ENCODE peak calls at places on chromosomes 1 and 21, in nine cellular contexts. G, R, B, V, Q, T, E, N and O are unnamed samples.

GRCh38 chr1:1359668-1360468 is 1.5 kb upstream of the MXRA8 start:
- DNase-seq in G (no peak), R (peak), B (peak), V (no peak), Q (peak), T (no peak), E (peak), N (peak), O (no peak)

GRCh38 chr1:30757196-30757949 is at the start of gene LAPTM5:
- DNase-seq in G (peak), R (no peak), B (peak), V (peak), Q (peak), T (peak), E (no peak), N (peak), O (no peak)

GRCh38 chr1:24923485-24924113 is 6.5 kb downstream of the RUNX3 start:
- DNase-seq in G (no peak), R (no peak), B (no peak), V (no peak), Q (no peak), T (no peak), E (no peak), N (no peak), O (no peak)

GRCh38 chr1:82449671-82450070 is 648.9 kb downstream of the ADGRL2 start:
- DNase-seq in G (no peak), R (no peak), B (no peak), V (no peak), Q (peak), T (no peak), E (no peak), N (peak), O (no peak)

GRCh38 chr1:67632811-67633478 is 52.1 kb upstream of the GADD45A start:
- DNase-seq in G (no peak), R (no peak), B (no peak), V (no peak), Q (no peak), T (no peak), E (no peak), N (no peak), O (no peak)

GRCh38 chr1:59765036-59765730 is 49.6 kb upstream of the HOOK1 start:
- DNase-seq in G (no peak), R (no peak), B (no peak), V (no peak), Q (no peak), T (no peak), E (no peak), N (no peak), O (no peak)

GRCh38 chr1:223531742-223532341 is 133.7 kb downstream of the CAPN8 start:
- DNase-seq in G (peak), R (peak), B (peak), V (peak), Q (peak), T (peak), E (peak), N (peak), O (peak)

GRCh38 chr1:32618673-32619221 is 31.6 kb downstream of the ZBTB8OS start:
- DNase-seq in G (no peak), R (no peak), B (no peak), V (no peak), Q (no peak), T (no peak), E (no peak), N (peak), O (no peak)

GRCh38 chr1:24379733-24380315 is 33.8 kb downstream of the STPG1 start:
- DNase-seq in G (no peak), R (no peak), B (peak), V (no peak), Q (no peak), T (no peak), E (peak), N (peak), O (no peak)

GRCh38 chr1:20854529-20854928 is 67.4 kb upstream of the HP1BP3 start:
- DNase-seq in G (no peak), R (no peak), B (no peak), V (no peak), Q (no peak), T (no peak), E (no peak), N (no peak), O (no peak)

GRCh38 chr1:178644308-178645120 is 80.5 kb upstream of the RALGPS2 start:
- DNase-seq in G (no peak), R (no peak), B (peak), V (no peak), Q (no peak), T (no peak), E (peak), N (peak), O (no peak)

GRCh38 chr1:228544921-228545591 is 57.9 kb downstream of the RNF187 start:
- DNase-seq in G (no peak), R (no peak), B (no peak), V (no peak), Q (no peak), T (no peak), E (no peak), N (no peak), O (no peak)

GRCh38 chr1:229001467-229001866 is 266.2 kb downstream of the RHOU start:
- DNase-seq in G (no peak), R (no peak), B (no peak), V (no peak), Q (no peak), T (no peak), E (no peak), N (no peak), O (no peak)

GRCh38 chr1:98364544-98364943 is 297.0 kb upstream of the SNX7 start:
- DNase-seq in G (no peak), R (no peak), B (no peak), V (no peak), Q (no peak), T (no peak), E (no peak), N (no peak), O (no peak)

GRCh38 chr1:167721617-167722151 is at the start of gene MPZL1:
- DNase-seq in G (peak), R (peak), B (peak), V (peak), Q (peak), T (peak), E (peak), N (peak), O (no peak)

GRCh38 chr1:20481158-20481617 is 4.8 kb downstream of the CAMK2N1 start:
- DNase-seq in G (no peak), R (no peak), B (no peak), V (no peak), Q (no peak), T (no peak), E (no peak), N (peak), O (no peak)

GRCh38 chr1:89599332-89599630 is 33.6 kb upstream of the LRRC8C start:
- DNase-seq in G (no peak), R (no peak), B (no peak), V (no peak), Q (no peak), T (no peak), E (no peak), N (no peak), O (no peak)

GRCh38 chr21:36825683-36826082 is 126.8 kb downstream of the SIM2 start:
- DNase-seq in G (no peak), R (no peak), B (no peak), V (no peak), Q (no peak), T (no peak), E (no peak), N (no peak), O (no peak)

GRCh38 chr1:64112281-64112680 is 91.1 kb upstream of the UBE2U start:
- DNase-seq in G (no peak), R (no peak), B (peak), V (no peak), Q (peak), T (no peak), E (peak), N (peak), O (no peak)

GRCh38 chr1:82269466-82269865 is 468.7 kb downstream of the ADGRL2 start:
- DNase-seq in G (no peak), R (no peak), B (peak), V (no peak), Q (peak), T (no peak), E (no peak), N (no peak), O (no peak)

GRCh38 chr1:246724001-246724724 is at the start of gene SCCPDH:
- DNase-seq in G (peak), R (peak), B (peak), V (peak), Q (peak), T (peak), E (peak), N (peak), O (peak)

GRCh38 chr1:11339346-11340247 is 66.6 kb downstream of the UBIAD1 start:
- DNase-seq in G (no peak), R (peak), B (no peak), V (no peak), Q (no peak), T (no peak), E (no peak), N (no peak), O (no peak)

GRCh38 chr1:154969741-154970452 is 650 bp downstream of the SHC1 start:
- DNase-seq in G (no peak), R (peak), B (peak), V (no peak), Q (no peak), T (no peak), E (no peak), N (no peak), O (no peak)

GRCh38 chr1:245771521-245772281 is 616.9 kb downstream of the KIF26B start:
- DNase-seq in G (no peak), R (no peak), B (peak), V (no peak), Q (peak), T (no peak), E (peak), N (peak), O (no peak)